ENCODE peak calls at places on chromosome 12, in four cellular contexts. V is A172; X is effector memory CD4-positive, alpha-beta T cell; P is substantia nigra. E is an unnamed sample.

GRCh38 chr12:71854594-71854993 is 15.0 kb downstream of the TBC1D15 start:
- DNase-seq in V (no peak), X (no peak), P (no peak), E (no peak)

GRCh38 chr12:131054345-131055092 is 100.8 kb downstream of the ADGRD1 start:
- DNase-seq in V (no peak), X (no peak), P (no peak), E (no peak)

GRCh38 chr12:68532204-68532886 is 78.4 kb upstream of the RAP1B start:
- DNase-seq in V (no peak), X (no peak), P (no peak), E (no peak)

GRCh38 chr12:34625116-34625515 is 602.8 kb downstream of the ALG10 start:
- DNase-seq in V (peak; percentile 3), X (no peak), P (no peak), E (no peak)

GRCh38 chr12:119678459-119678858 is 10.5 kb downstream of the PRKAB1 start:
- DNase-seq in V (no peak), X (no peak), P (no peak), E (no peak)

GRCh38 chr12:86174188-86174587 is 82.0 kb downstream of the MGAT4C start:
- DNase-seq in V (no peak), X (no peak), P (no peak), E (no peak)

GRCh38 chr12:10160659-10161386 is 11.1 kb downstream of the OLR1 start:
- DNase-seq in V (no peak), X (no peak), P (no peak), E (no peak)

GRCh38 chr12:53960187-53961024 is 5.7 kb downstream of the HOXC12 start:
- DNase-seq in V (no peak), X (no peak), P (no peak), E (no peak)

GRCh38 chr12:3274664-3275063 is 197.5 kb downstream of the TSPAN9 start:
- DNase-seq in V (no peak), X (no peak), P (no peak), E (no peak)

GRCh38 chr12:107845980-107846659 is 71.6 kb downstream of the ASCL4 start:
- DNase-seq in V (no peak), X (no peak), P (no peak), E (no peak)

GRCh38 chr12:3203713-3204112 is 126.5 kb downstream of the TSPAN9 start:
- DNase-seq in V (no peak), X (no peak), P (no peak), E (no peak)

GRCh38 chr12:94545937-94546771 is 86.5 kb upstream of the CEP83 start:
- DNase-seq in V (peak; percentile 64), X (no peak), P (no peak), E (no peak)

GRCh38 chr12:132904718-132905328 is 17.4 kb upstream of the CHFR start:
- DNase-seq in V (no peak), X (peak; percentile 84), P (no peak), E (peak; percentile 67)

GRCh38 chr12:131873293-131873692 is 21.1 kb upstream of the ULK1 start:
- DNase-seq in V (no peak), X (no peak), P (no peak), E (no peak)